ENCODE peak calls at places on chromosomes 7 and 10, in five cellular contexts. R is heart right ventricle, K is pancreas, Z is IMR-90, G is mesendoderm. O is an unnamed sample. For H3K4me1, the result is how much of the 10 kb centered on the place peaks cover.

GRCh38 chr7:47417122-47417480 is 164.8 kb downstream of the TNS3 start:
- DNase-seq in R (no peak), K (no peak), Z (no peak), G (no peak), O (no peak)

GRCh38 chr7:135910393-135911036 is 66.6 kb downstream of the MTPN start:
- DNase-seq in R (no peak), K (no peak), Z (no peak), G (no peak), O (no peak)

GRCh38 chr10:96714031-96714590 is 6.2 kb downstream of the PIK3AP1 start:
- DNase-seq in R (no peak), K (no peak), Z (peak), G (no peak), O (no peak)

GRCh38 chr10:15209827-15210509 is 41.5 kb upstream of the NMT2 start:
- DNase-seq in R (peak), K (peak), Z (peak), G (peak), O (peak)

GRCh38 chr10:98980353-98980752 is 255.3 kb downstream of the HPSE2 start:
- DNase-seq in R (no peak), K (no peak), Z (no peak), G (no peak), O (no peak)

GRCh38 chr10:9875353-9875752 is 1142.3 kb upstream of the CELF2 start:
- DNase-seq in R (no peak), K (no peak), Z (no peak), G (no peak), O (no peak)

GRCh38 chr7:108094375-108094774 is 35.8 kb downstream of the LAMB4 start:
- DNase-seq in R (no peak), K (no peak), Z (peak), G (no peak), O (no peak)

GRCh38 chr10:44306762-44307161 is 78.1 kb downstream of the CXCL12 start:
- DNase-seq in R (no peak), K (no peak), Z (no peak), G (peak), O (no peak)

GRCh38 chr10:110841767-110842267 is 29.9 kb upstream of the PDCD4 start:
- DNase-seq in R (no peak), K (no peak), Z (no peak), G (no peak), O (peak)

GRCh38 chr7:28579571-28579970 is 167.3 kb downstream of the CREB5 start:
- DNase-seq in R (no peak), K (no peak), Z (no peak), G (no peak), O (no peak)

GRCh38 chr7:38545977-38546376 is 85.2 kb downstream of the AMPH start:
- DNase-seq in R (no peak), K (no peak), Z (no peak), G (peak), O (no peak)

GRCh38 chr7:148695953-148696352 is 2.8 kb upstream of the CUL1 start:
- DNase-seq in R (no peak), K (no peak), Z (no peak), G (no peak), O (no peak)

GRCh38 chr7:158080899-158081445 is 506.7 kb downstream of the PTPRN2 start:
- DNase-seq in R (no peak), K (no peak), Z (no peak), G (no peak), O (peak)

GRCh38 chr7:142784096-142784495 is 13.3 kb downstream of the PRSS2 start:
- DNase-seq in R (no peak), K (no peak), Z (no peak), G (peak), O (no peak)

GRCh38 chr10:921471-922414 is 9.8 kb downstream of the LARP4B start:
- DNase-seq in R (no peak), K (no peak), Z (peak), G (no peak), O (no peak)

GRCh38 chr10:43402176-43402575 is 6.8 kb downstream of the HNRNPF start:
- DNase-seq in R (no peak), K (no peak), Z (no peak), G (no peak), O (no peak)

GRCh38 chr7:101465576-101466196 is 103.0 kb downstream of the COL26A1 start:
- DNase-seq in R (no peak), K (no peak), Z (no peak), G (no peak), O (no peak)

GRCh38 chr7:42143605-42144252 is 93.3 kb downstream of the GLI3 start:
- DNase-seq in R (no peak), K (no peak), Z (peak), G (no peak), O (no peak)

GRCh38 chr7:29483219-29484104 is 80.2 kb upstream of the PRR15 start:
- DNase-seq in R (no peak), K (no peak), Z (no peak), G (no peak), O (peak)

GRCh38 chr10:28763471-28763870 is 86.2 kb downstream of the BAMBI start:
- DNase-seq in R (no peak), K (no peak), Z (no peak), G (no peak), O (no peak)

GRCh38 chr7:108403597-108404217 is 52.5 kb downstream of the NRCAM start:
- DNase-seq in R (no peak), K (no peak), Z (no peak), G (no peak), O (no peak)

GRCh38 chr7:143983960-143984359 is 16.2 kb upstream of the OR6B1 start:
- DNase-seq in R (no peak), K (no peak), Z (no peak), G (no peak), O (no peak)

GRCh38 chr7:101676956-101677355 is 47.9 kb upstream of the MYL10 start:
- DNase-seq in R (no peak), K (no peak), Z (no peak), G (no peak), O (no peak)

GRCh38 chr10:120760246-120760645 is 90.9 kb upstream of the WDR11 start:
- DNase-seq in R (no peak), K (no peak), Z (no peak), G (no peak), O (no peak)

DNA sequence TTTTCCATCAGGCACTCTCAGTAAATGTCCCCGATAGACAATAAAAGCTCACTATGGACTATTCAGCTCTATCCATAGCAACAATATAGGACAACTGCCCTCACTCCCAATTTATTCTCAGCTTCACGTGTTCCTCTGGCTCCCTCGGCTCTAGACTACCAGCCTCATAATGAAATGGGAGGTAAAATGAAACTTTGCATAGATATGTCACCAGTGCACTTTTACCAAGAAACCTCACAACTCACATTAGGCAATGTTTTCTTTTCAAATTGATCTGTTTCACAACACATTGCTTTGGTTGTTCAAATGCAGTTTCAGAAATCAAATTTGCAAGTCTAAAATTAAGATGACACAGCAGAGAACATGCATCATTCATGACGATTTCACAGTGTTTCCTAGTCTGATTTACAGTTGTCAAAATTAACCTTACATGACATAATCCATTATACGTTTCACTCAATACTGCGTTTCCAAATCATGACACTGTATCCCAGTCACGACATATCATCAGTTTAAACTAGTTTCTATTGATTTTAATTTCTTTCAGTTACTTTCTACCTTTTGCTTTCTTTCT is 211.1 kb downstream of the THSD7A start:
- DNase-seq in R (no peak), K (no peak), Z (no peak), G (no peak), O (no peak)
- H3K4me1 ChIP-seq in R (under half), K (under half), Z (under half), G (under half), O (under half)

GRCh38 chr10:63886281-63887025 is 365.3 kb downstream of the REEP3 start:
- DNase-seq in R (no peak), K (no peak), Z (no peak), G (no peak), O (no peak)

GRCh38 chr10:63887026-63887589 is 365.9 kb downstream of the REEP3 start:
- DNase-seq in R (no peak), K (peak), Z (no peak), G (peak), O (no peak)

GRCh38 chr10:63885159-63885558 is 364.0 kb downstream of the REEP3 start:
- DNase-seq in R (no peak), K (no peak), Z (no peak), G (no peak), O (no peak)

GRCh38 chr10:63889756-63890155 is 368.6 kb downstream of the REEP3 start:
- DNase-seq in R (no peak), K (no peak), Z (no peak), G (no peak), O (no peak)

DNA sequence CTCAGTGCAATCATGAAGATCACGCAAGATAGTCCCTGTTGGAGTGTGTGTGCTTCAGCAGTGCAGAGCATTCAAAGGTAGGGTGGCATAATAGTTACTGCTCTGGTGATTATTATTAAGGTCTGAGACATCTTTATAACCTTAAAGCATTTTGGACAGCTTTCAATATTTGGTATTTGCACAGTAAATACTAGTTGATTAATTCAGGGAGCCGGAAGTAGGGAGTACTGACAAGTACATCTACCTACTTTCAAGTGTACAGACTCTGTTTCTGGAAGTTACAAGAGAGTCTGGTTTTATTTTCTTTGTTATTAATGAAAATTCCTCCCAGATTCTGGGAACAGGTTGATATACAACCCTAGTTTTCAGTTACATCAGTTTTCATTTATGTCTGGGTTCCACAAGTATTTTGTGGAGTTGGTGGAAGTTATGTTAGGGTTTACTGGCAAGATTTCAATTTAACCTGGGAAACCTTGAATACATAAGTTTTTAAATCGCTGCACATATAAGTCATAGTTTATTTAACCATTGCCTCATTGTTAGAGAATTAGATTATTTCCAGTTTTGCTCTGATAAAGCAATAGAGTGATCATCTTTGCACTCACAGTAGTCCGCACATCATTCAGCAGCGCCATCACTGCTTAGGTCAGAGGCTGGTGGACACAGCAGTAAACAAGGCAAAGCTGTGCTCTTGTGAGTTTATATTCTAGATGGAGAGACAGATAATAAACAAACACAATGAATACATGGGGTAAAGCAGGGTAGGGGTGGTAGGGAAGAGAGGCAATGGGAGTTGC is 366.6 kb downstream of the REEP3 start:
- DNase-seq in R (no peak), K (no peak), Z (no peak), G (no peak), O (no peak)
- H3K4me3 ChIP-seq in R (no peak), K (no peak), Z (no peak), G (no peak), O (no peak)

GRCh38 chr7:150977382-150978135 is 562 bp downstream of the KCNH2 start:
- DNase-seq in R (no peak), K (peak), Z (no peak), G (no peak), O (no peak)

GRCh38 chr7:150974468-150975391 is 3.4 kb downstream of the KCNH2 start:
- DNase-seq in R (peak), K (peak), Z (peak), G (no peak), O (peak)

GRCh38 chr7:150973571-150974451 is 4.3 kb downstream of the KCNH2 start:
- DNase-seq in R (no peak), K (peak), Z (no peak), G (no peak), O (no peak)

GRCh38 chr7:150976529-150977381 is 1.4 kb downstream of the KCNH2 start:
- DNase-seq in R (peak), K (peak), Z (no peak), G (no peak), O (peak)

GRCh38 chr7:150975536-150976285 is 2.4 kb downstream of the KCNH2 start:
- DNase-seq in R (no peak), K (peak), Z (no peak), G (no peak), O (no peak)
- H3K4me1 ChIP-seq in R (under half), K (under half), Z (under half), G (under half), O (under half)

DNA sequence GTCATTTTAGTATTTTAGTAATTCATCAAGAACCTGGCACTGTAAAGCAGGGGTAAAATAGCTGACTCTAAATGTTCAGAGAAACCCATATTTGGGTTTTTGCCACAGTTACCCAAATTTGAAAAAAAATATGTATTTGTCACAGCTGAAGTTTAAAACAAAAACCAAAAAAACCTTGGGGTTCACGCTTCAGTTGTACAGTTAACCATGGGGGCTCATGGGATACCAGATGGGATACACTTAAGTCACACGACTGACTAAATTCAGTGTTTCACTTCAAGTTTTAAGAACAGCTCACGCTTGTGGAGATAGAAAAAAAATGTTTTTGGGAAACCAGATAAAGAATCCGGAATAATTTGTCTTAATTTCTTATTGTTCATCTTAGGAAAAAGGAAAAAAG is 2.1 kb downstream of the ARL3 start:
- DNase-seq in R (no peak), K (no peak), Z (no peak), G (no peak), O (no peak)
- H3K4me3 ChIP-seq in R (no peak), K (no peak), Z (no peak), G (no peak), O (no peak)

GRCh38 chr7:70587739-70588138 is 544.2 kb upstream of the GALNT17 start:
- DNase-seq in R (no peak), K (no peak), Z (no peak), G (no peak), O (no peak)

GRCh38 chr7:70582921-70583895 is 548.7 kb upstream of the GALNT17 start:
- DNase-seq in R (no peak), K (no peak), Z (no peak), G (peak), O (no peak)

GRCh38 chr7:70586822-70587221 is 545.1 kb upstream of the GALNT17 start:
- DNase-seq in R (no peak), K (no peak), Z (no peak), G (no peak), O (no peak)

GRCh38 chr7:70585071-70585470 is 546.9 kb upstream of the GALNT17 start:
- DNase-seq in R (no peak), K (no peak), Z (no peak), G (peak), O (no peak)

GRCh38 chr7:70583965-70584883 is 547.7 kb upstream of the GALNT17 start:
- DNase-seq in R (no peak), K (no peak), Z (no peak), G (no peak), O (no peak)
- H3K4me1 ChIP-seq in R (under half), K (under half), Z (under half), G (under half), O (under half)

DNA sequence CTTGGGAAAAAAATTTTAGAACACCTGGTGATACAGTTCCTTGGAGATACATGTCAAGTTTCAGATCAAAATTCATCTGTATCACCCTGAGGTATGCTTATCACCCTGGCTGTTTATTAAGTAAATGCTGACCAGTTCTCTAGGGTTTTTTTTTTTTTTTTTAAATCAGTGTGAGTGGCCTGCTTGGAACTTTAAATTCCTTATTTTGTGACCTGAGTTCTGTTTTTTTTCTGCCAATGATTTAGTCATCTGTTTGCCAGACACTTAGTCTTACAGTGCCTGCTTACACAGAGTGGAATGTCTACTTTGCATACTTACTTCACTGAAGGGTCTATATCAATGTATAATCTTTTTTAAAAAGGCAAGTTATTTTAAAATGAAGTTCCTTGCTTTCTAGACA is 1.8 kb downstream of the TSPAN13 start:
- DNase-seq in R (no peak), K (no peak), Z (peak), G (no peak), O (no peak)
- H3K4me3 ChIP-seq in R (no peak), K (peak), Z (no peak), G (no peak), O (peak)

GRCh38 chr10:16987976-16988610 is 141.5 kb downstream of the CUBN start:
- DNase-seq in R (no peak), K (no peak), Z (no peak), G (no peak), O (no peak)

GRCh38 chr10:16986082-16986405 is 143.6 kb downstream of the CUBN start:
- DNase-seq in R (no peak), K (no peak), Z (no peak), G (no peak), O (no peak)

GRCh38 chr10:16986406-16987128 is 143.0 kb downstream of the CUBN start:
- DNase-seq in R (no peak), K (no peak), Z (peak), G (no peak), O (no peak)

GRCh38 chr10:16988900-16989299 is 140.7 kb downstream of the CUBN start:
- DNase-seq in R (no peak), K (no peak), Z (no peak), G (no peak), O (no peak)

GRCh38 chr10:16987129-16987670 is 142.4 kb downstream of the CUBN start:
- DNase-seq in R (no peak), K (no peak), Z (peak), G (no peak), O (no peak)
- H3K4me1 ChIP-seq in R (under half), K (under half), Z (under half), G (under half), O (under half)

GRCh38 chr10:101780187-101780817 is 2.9 kb downstream of the NPM3 start:
- DNase-seq in R (no peak), K (no peak), Z (no peak), G (peak), O (peak)

GRCh38 chr10:101781984-101782810 is 1.0 kb downstream of the NPM3 start:
- DNase-seq in R (no peak), K (no peak), Z (no peak), G (peak), O (peak)

GRCh38 chr10:101780818-101781654 is 2.2 kb downstream of the NPM3 start:
- DNase-seq in R (peak), K (peak), Z (peak), G (peak), O (peak)

GRCh38 chr10:101782811-101783735 is at the start of gene NPM3:
- DNase-seq in R (peak), K (peak), Z (peak), G (peak), O (peak)

GRCh38 chr10:101781655-101781983 is 1.6 kb downstream of the NPM3 start:
- DNase-seq in R (no peak), K (no peak), Z (no peak), G (peak), O (no peak)
- H3K4me3 ChIP-seq in R (no peak), K (no peak), Z (no peak), G (no peak), O (no peak)

GRCh38 chr10:79149345-79149661 is 80.5 kb downstream of the ZMIZ1 start:
- DNase-seq in R (no peak), K (peak), Z (no peak), G (no peak), O (no peak)
- H3K4me1 ChIP-seq in R (half or more), K (under half), Z (half or more), G (under half), O (half or more)

DNA sequence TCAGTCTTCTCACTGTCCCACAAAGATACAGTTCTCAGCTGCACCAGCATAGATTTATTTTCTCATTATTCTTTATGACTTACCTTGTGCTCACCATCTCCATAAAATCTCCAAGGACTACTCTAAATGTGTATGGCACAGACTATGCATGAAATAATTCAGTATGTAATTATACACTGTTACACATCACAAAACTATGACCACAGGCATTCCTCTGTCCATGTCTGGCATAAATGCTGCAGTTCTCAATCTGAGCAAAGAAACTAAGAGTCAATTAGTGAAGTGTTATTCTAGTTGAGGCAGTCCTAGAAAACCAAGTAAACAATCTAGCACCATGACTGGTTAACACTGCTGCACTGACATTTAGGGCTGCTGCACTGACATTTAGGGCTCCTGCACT is 2.7 kb downstream of the CYCS start:
- DNase-seq in R (no peak), K (no peak), Z (peak), G (no peak), O (no peak)
- H3K4me3 ChIP-seq in R (no peak), K (no peak), Z (no peak), G (no peak), O (no peak)

O was measured in right cardiac atrium.